ENCODE peak calls at places on chromosomes 7 and 10, in six cellular contexts. R, V, D, M, E and J are unnamed samples.

GRCh38 chr7:86733783-86734182 is 90.1 kb downstream of the GRM3 start:
- DNase-seq in D (no peak), R (peak), V (no peak), E (no peak), M (no peak), J (no peak)

GRCh38 chr7:143305423-143306070 is 10.4 kb upstream of the CLCN1 start:
- DNase-seq in R (peak), M (peak), D (peak), E (no peak), V (peak), J (peak)

GRCh38 chr7:123004931-123005330 is 9.4 kb upstream of the TAS2R16 start:
- DNase-seq in D (no peak), M (no peak), E (no peak), V (no peak), R (peak), J (no peak)

GRCh38 chr7:30422922-30423321 is 55.7 kb downstream of the NOD1 start:
- DNase-seq in M (peak), R (peak), E (no peak), D (no peak), V (no peak), J (no peak)

GRCh38 chr7:91407942-91408341 is 143.7 kb downstream of the FZD1 start:
- DNase-seq in R (no peak), V (no peak), D (no peak), M (no peak), E (no peak), J (no peak)

GRCh38 chr7:25906003-25906402 is 246.0 kb upstream of the NFE2L3 start:
- DNase-seq in M (no peak), D (no peak), E (no peak), V (no peak), R (no peak), J (no peak)

GRCh38 chr7:47600199-47601118 is 18.5 kb upstream of the TNS3 start:
- DNase-seq in E (no peak), M (peak), R (peak), D (no peak), V (no peak), J (no peak)

GRCh38 chr10:79586933-79587332 is 23.8 kb upstream of the SFTPA1 start:
- DNase-seq in E (no peak), M (no peak), V (no peak), D (no peak), R (no peak), J (no peak)

GRCh38 chr7:18459439-18459838 is 36.1 kb upstream of the HDAC9 start:
- DNase-seq in E (no peak), M (no peak), R (peak), V (no peak), D (no peak), J (no peak)

GRCh38 chr10:99531026-99531695 is 1.6 kb upstream of the NKX2-3 start:
- DNase-seq in E (no peak), M (no peak), R (no peak), V (no peak), D (no peak), J (no peak)

GRCh38 chr7:87001214-87001613 is 58.2 kb downstream of the ELAPOR2 start:
- DNase-seq in D (no peak), R (peak), V (no peak), E (no peak), M (peak), J (no peak)

GRCh38 chr7:25469669-25470068 is 241.4 kb upstream of the NPVF start:
- DNase-seq in E (no peak), D (no peak), R (no peak), V (no peak), M (no peak), J (no peak)

GRCh38 chr7:30927559-30927958 is 15.9 kb downstream of the AQP1 start:
- DNase-seq in V (no peak), E (no peak), M (no peak), D (no peak), R (no peak), J (no peak)

GRCh38 chr10:96244354-96244753 is 27.0 kb downstream of the BLNK start:
- DNase-seq in R (no peak), V (no peak), M (no peak), D (no peak), E (peak), J (no peak)

GRCh38 chr10:62388328-62388727 is 14.2 kb downstream of the ZNF365 start:
- DNase-seq in R (no peak), E (no peak), D (no peak), V (no peak), M (no peak), J (no peak)

GRCh38 chr7:101302641-101303101 is 18.9 kb downstream of the IFT22 start:
- DNase-seq in V (peak), E (no peak), D (no peak), M (no peak), R (no peak), J (no peak)

GRCh38 chr10:24771943-24772747 is 48.5 kb upstream of the ARHGAP21 start:
- DNase-seq in D (no peak), E (no peak), R (no peak), M (no peak), V (no peak), J (no peak)

GRCh38 chr7:125484755-125485154 is 555.1 kb upstream of the POT1 start:
- DNase-seq in M (no peak), V (no peak), E (no peak), D (no peak), R (no peak), J (no peak)

GRCh38 chr7:107693396-107693795 is 32.8 kb downstream of the SLC26A4 start:
- DNase-seq in V (no peak), D (no peak), M (peak), E (no peak), R (no peak), J (no peak)

GRCh38 chr7:1848013-1848640 is 178.1 kb downstream of the ELFN1 start:
- DNase-seq in R (no peak), V (peak), E (no peak), D (no peak), M (no peak), J (no peak)

GRCh38 chr7:26965724-26966123 is 101.3 kb upstream of the SKAP2 start:
- DNase-seq in M (no peak), V (no peak), R (no peak), E (no peak), D (no peak), J (no peak)

GRCh38 chr7:134547738-134548054 is 1.2 kb upstream of the AKR1B15 start:
- DNase-seq in E (no peak), M (peak), R (peak), V (peak), D (peak), J (peak)

GRCh38 chr7:32243891-32244290 is 173.7 kb upstream of the PDE1C start:
- DNase-seq in M (no peak), R (no peak), E (no peak), V (no peak), D (no peak), J (no peak)

GRCh38 chr10:133125901-133126300 is 34.1 kb upstream of the KNDC1 start:
- DNase-seq in M (no peak), V (no peak), E (no peak), R (no peak), D (no peak), J (no peak)

GRCh38 chr7:150969483-150969874 is 8.6 kb downstream of the KCNH2 start:
- DNase-seq in R (no peak), D (no peak), E (no peak), V (no peak), M (no peak), J (no peak)

GRCh38 chr7:94395141-94396041 is 696 bp downstream of the COL1A2 start:
- DNase-seq in E (no peak), M (peak), V (no peak), D (peak), R (peak), J (peak)

GRCh38 chr10:69709366-69709941 is 79.4 kb downstream of the FAM241B start:
- DNase-seq in E (no peak), D (no peak), V (no peak), R (no peak), M (no peak), J (no peak)

GRCh38 chr10:93755443-93756127 is 2.2 kb upstream of the LGI1 start:
- DNase-seq in E (no peak), D (no peak), V (no peak), R (no peak), M (no peak), J (no peak)

GRCh38 chr10:46266506-46266985 is 20.3 kb upstream of the ANTXRL start:
- DNase-seq in V (no peak), E (no peak), M (no peak), R (no peak), D (no peak), J (no peak)

GRCh38 chr10:46264737-46265368 is 21.9 kb upstream of the ANTXRL start:
- DNase-seq in M (no peak), E (no peak), D (no peak), R (no peak), V (no peak), J (no peak)

GRCh38 chr10:46268076-46268881 is 18.5 kb upstream of the ANTXRL start:
- DNase-seq in E (no peak), D (no peak), R (no peak), V (no peak), M (no peak), J (no peak)

GRCh38 chr10:46265981-46266505 is 20.8 kb upstream of the ANTXRL start:
- DNase-seq in V (no peak), E (no peak), R (no peak), M (no peak), D (no peak), J (no peak)

DNA sequence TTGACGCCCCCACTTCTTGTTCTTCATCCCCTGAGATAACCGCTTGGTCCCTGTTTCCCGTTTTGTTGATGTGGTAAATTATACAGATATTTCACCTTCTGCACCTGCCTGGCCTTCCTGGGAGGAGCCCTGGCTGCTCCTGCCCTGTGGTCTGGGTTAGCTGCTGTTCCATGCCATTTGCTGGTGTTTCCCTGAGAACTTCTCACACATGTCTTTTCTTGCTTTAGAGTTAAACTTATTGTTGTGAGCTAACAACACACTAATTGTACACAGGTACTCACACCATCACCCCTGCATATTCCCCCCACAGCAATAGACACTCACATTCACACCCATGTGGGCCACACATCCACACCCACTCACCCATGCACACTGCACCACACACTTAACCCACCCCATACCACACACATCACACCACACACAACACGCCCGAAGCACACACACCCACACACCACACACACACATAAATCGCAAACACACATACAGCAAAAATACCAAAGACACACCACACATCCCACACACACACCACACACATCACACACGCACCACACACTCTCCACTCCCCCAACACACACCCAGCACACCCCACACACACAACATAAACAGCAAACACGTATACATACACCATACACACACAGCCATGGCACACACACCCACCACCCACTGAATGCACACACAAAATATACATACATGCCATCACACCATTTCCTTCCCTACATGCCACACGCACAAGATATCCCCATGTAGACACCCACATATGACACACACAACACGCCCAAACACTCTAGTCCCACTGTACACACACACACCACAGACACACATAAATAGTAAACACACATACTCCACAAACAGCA is 19.4 kb upstream of the ANTXRL start:
- DNase-seq in M (no peak), R (no peak), V (no peak), D (no peak), E (no peak), J (no peak)
- H3K4me3 ChIP-seq in M (no peak), R (no peak), V (no peak), D (no peak), E (no peak), J (no peak)

DNA sequence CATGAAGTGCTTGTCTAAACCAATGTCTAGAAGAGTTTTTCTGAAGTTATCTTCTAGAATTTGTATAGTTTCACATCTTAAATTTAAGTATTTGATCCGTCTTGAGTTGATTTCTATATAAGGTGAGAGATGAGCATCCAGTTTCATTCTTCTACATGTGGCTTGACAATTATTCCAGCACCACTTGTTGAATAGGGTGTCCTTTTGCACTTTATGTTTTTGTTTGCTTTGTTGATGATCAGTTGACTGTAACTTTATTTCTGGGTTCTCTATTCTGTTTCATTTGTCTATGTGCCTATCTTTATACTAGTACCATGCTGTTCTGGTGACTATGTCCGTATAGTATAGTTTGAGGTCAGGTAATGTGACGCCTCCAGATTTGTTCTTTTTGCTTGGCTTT is 426.6 kb upstream of the CHRM2 start:
- DNase-seq in V (no peak), E (no peak), M (no peak), D (no peak), R (no peak), J (no peak)
- H3K4me3 ChIP-seq in V (no peak), E (no peak), M (no peak), D (no peak), R (no peak), J (no peak)

GRCh38 chr10:32954545-32955298 is 3.3 kb downstream of the ITGB1 start:
- DNase-seq in E (no peak), R (no peak), D (no peak), V (no peak), M (no peak), J (no peak)

GRCh38 chr10:32955299-32955772 is 2.7 kb downstream of the ITGB1 start:
- DNase-seq in D (no peak), R (no peak), E (no peak), M (no peak), V (no peak), J (no peak)

GRCh38 chr10:32956365-32957197 is 1.4 kb downstream of the ITGB1 start:
- DNase-seq in R (no peak), D (no peak), V (no peak), M (no peak), E (no peak), J (no peak)

GRCh38 chr10:32954080-32954479 is 4.0 kb downstream of the ITGB1 start:
- DNase-seq in E (no peak), D (no peak), R (no peak), M (no peak), V (no peak), J (no peak)

DNA sequence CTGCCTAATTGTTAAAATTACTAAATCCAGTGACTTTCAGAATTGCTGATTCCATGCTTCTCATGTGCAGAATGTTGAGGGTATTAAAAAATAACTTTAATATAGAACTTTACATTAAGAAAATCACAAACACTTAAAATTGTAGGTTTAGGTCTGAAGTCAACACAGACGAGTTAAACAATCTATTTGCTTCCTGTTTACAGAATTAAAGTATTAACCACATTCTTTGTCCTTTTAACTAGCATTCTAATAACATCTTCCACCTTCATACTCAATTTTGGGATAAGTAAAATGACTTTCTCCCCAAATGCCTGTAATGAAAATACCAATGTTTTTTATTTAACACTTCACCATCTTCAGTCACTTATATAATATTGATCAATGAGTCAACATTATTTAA is 2.2 kb downstream of the ITGB1 start:
- DNase-seq in M (no peak), E (no peak), R (no peak), D (no peak), V (no peak), J (no peak)
- H3K4me3 ChIP-seq in M (peak), E (peak), R (peak), D (peak), V (peak), J (no peak)

GRCh38 chr10:8065651-8066050 is 11.2 kb downstream of the GATA3 start:
- DNase-seq in D (no peak), V (no peak), M (no peak), R (peak), E (no peak), J (no peak)

GRCh38 chr10:8063935-8064334 is 9.4 kb downstream of the GATA3 start:
- DNase-seq in R (no peak), M (no peak), D (no peak), E (no peak), V (peak), J (no peak)

GRCh38 chr10:8066146-8066545 is 11.7 kb downstream of the GATA3 start:
- DNase-seq in M (no peak), V (no peak), D (no peak), R (no peak), E (no peak), J (no peak)

GRCh38 chr10:8063128-8063908 is 8.8 kb downstream of the GATA3 start:
- DNase-seq in M (no peak), V (no peak), D (no peak), R (no peak), E (no peak), J (no peak)

DNA sequence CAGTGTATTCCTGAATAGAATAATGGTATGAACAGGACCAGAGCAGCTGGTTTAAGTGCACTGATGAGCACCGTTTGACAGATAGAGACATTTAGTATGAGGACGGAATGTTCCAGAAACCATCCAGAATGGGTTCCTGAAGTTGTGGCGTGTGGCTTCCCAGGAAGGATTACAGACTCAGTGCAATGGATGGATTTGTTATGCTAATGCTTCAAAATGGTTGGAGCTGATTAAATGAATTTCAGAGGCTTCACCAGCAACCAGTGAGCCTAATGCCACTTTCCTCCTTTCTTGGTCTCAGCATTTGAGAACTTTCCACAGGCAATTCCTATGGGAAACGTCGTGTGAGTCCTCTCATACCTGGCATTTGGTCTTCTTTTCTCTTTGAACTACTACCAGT is 9.9 kb downstream of the GATA3 start:
- DNase-seq in M (no peak), R (no peak), E (no peak), V (no peak), D (no peak), J (no peak)
- H3K4me3 ChIP-seq in M (no peak), R (no peak), E (no peak), V (no peak), D (no peak), J (no peak)

GRCh38 chr10:91923371-91924211 is at the start of gene BTAF1:
- DNase-seq in R (peak), D (peak), M (peak), V (peak), E (peak), J (peak)

GRCh38 chr10:91930939-91931338 is 7.4 kb downstream of the BTAF1 start:
- DNase-seq in M (no peak), R (no peak), E (no peak), D (no peak), V (no peak), J (no peak)

GRCh38 chr10:91919651-91920050 is 3.9 kb upstream of the BTAF1 start:
- DNase-seq in D (no peak), M (no peak), V (no peak), E (no peak), R (no peak), J (no peak)

GRCh38 chr10:91924212-91925021 is 847 bp downstream of the BTAF1 start:
- DNase-seq in M (peak), R (peak), V (no peak), E (no peak), D (no peak), J (no peak)

DNA sequence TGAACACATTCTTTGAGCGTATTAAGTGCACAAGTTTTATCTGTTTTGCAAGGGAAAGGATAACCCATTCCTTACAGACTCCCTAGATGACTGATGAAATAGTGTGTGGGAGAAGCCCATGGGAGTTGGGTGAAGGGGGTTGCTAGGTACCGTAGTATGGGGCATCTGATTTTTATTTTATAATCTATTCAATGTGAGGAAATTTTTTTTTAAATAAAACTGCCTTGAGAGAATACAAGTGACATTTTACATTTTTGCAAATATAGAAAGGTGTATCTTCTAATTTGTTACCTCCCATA is 1.4 kb downstream of the BTAF1 start:
- DNase-seq in R (no peak), V (no peak), M (peak), D (no peak), E (no peak), J (no peak)
- H3K4me3 ChIP-seq in R (peak), V (peak), M (peak), D (peak), E (peak), J (no peak)

GRCh38 chr10:125037145-125037544 is 95.2 kb downstream of the ZRANB1 start:
- DNase-seq in V (peak), E (no peak), D (peak), M (peak), R (peak), J (no peak)

GRCh38 chr10:125038637-125039036 is 96.7 kb downstream of the ZRANB1 start:
- DNase-seq in R (no peak), D (no peak), V (peak), E (no peak), M (no peak), J (peak)

GRCh38 chr10:125041856-125042506 is 100.1 kb downstream of the ZRANB1 start:
- DNase-seq in D (no peak), E (no peak), R (no peak), V (no peak), M (no peak), J (no peak)

GRCh38 chr10:125035588-125036298 is 93.8 kb downstream of the ZRANB1 start:
- DNase-seq in V (no peak), M (no peak), R (peak), E (no peak), D (no peak), J (no peak)

DNA sequence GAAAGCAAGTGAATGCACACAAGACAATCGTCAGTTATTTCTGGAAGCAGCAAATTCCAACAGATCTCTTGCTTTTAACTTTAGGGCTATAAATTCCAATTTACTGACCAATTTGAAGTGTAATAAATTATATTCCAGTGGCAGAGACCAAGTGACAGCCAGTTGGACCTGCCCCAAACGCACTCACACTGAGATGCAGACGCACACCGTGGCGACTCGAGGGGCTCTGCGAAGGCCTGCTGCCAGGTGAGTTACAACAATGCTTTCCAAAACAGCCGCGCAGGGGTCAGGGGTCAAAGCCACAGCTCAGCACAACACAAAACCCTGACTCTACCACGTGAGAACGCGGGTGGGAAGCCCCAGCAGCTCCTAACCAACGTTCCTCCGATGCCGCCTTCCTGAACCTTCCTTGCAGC is 97.4 kb downstream of the ZRANB1 start:
- DNase-seq in M (no peak), E (no peak), V (no peak), D (no peak), R (peak), J (no peak)
- H3K4me3 ChIP-seq in M (no peak), E (no peak), V (no peak), D (no peak), R (no peak), J (no peak)